ENCODE peak calls at places on chromosomes 16 and 17, in eight cellular contexts. G is NCI-H446; J is iPS-NIHi11; X is T-helper 1 cell; E is stimulated activated naive CD8-positive, alpha-beta T cell treated with anti-CD3 and anti-CD28 coated beads, Interleukin-15, Interleukin-2, amounts not matched to agents 100 U/mL and 50 U/mL, for 24 hours; B is mammary epithelial cell; R is ACHN; P is stimulated activated CD4-positive, alpha-beta T cell treated with anti-CD3 and anti-CD28 coated beads, TNF-alpha, amount 100 ng/mL, for 4 hours. N is an unnamed sample.
A peak's percentile ranks its signal among the peaks of the same experiment; 100 is the strongest.

GRCh38 chr17:39096435-39097158 is 54.8 kb downstream of the PLXDC1 start:
- DNase-seq in G (no peak), J (no peak), X (no peak), E (peak; percentile 16), B (no peak), R (no peak), P (no peak), N (no peak)

GRCh38 chr16:51049678-51050378 is 101.2 kb downstream of the SALL1 start:
- DNase-seq in G (no peak), J (no peak), X (no peak), E (no peak), B (no peak), R (peak; percentile 23), P (no peak), N (no peak)

GRCh38 chr17:65857713-65858112 is 296.3 kb upstream of the AXIN2 start:
- DNase-seq in G (no peak), J (no peak), X (no peak), E (no peak), B (no peak), R (no peak), P (no peak), N (no peak)

GRCh38 chr17:7225711-7226331 is 6.1 kb downstream of the ACADVL start:
- DNase-seq in G (no peak), J (no peak), X (no peak), E (no peak), B (no peak), R (no peak), P (no peak), N (no peak)

GRCh38 chr17:49964539-49965521 is 4.2 kb upstream of the DLX4 start:
- DNase-seq in G (no peak), J (no peak), X (no peak), E (peak; percentile 36), B (no peak), R (no peak), P (no peak), N (no peak)

GRCh38 chr17:30218689-30219266 is 16.7 kb downstream of the SLC6A4 start:
- DNase-seq in G (no peak), J (no peak), X (no peak), E (no peak), B (no peak), R (no peak), P (no peak), N (no peak)

GRCh38 chr17:71938340-71939010 is 182.3 kb upstream of the SOX9 start:
- DNase-seq in G (no peak), J (no peak), X (no peak), E (no peak), B (no peak), R (no peak), P (no peak), N (no peak)

GRCh38 chr17:18025596-18026407 is 13.2 kb downstream of the ATPAF2 start:
- DNase-seq in G (no peak), J (no peak), X (no peak), E (peak; percentile 30), B (peak; percentile 93), R (no peak), P (no peak), N (peak; percentile 61)